ENCODE peak calls at places on chromosome 13, in seven cellular contexts. L is RWPE2; N is ACHN; D is NCI-H460; K is stimulated activated CD8-positive, alpha-beta memory T cell treated with anti-CD3 and anti-CD28 coated beads, Interleukin-15, amount 100 ng/mL, for 24 hours; Z is hippocampal formation; X is CD4-positive, alpha-beta memory T cell. V is an unnamed sample.

GRCh38 chr13:44523176-44524017 is 52.7 kb downstream of the TSC22D1 start:
- DNase-seq in L (no peak), N (peak), X (no peak), D (peak), K (no peak), Z (no peak), V (peak)

GRCh38 chr13:93249259-93249917 is 22.8 kb downstream of the GPC6 start:
- DNase-seq in N (peak), D (no peak), Z (no peak), K (no peak), X (no peak), L (peak), V (peak)

GRCh38 chr13:95605426-95606125 is 38.9 kb downstream of the DZIP1 start:
- DNase-seq in K (no peak), N (no peak), L (no peak), Z (no peak), X (no peak), D (no peak), V (peak)

GRCh38 chr13:27481766-27482165 is 31.4 kb upstream of the MTIF3 start:
- DNase-seq in N (peak), Z (no peak), D (peak), L (no peak), K (no peak), X (no peak), V (peak)

GRCh38 chr13:110886475-110887241 is 28.2 kb downstream of the ANKRD10 start:
- DNase-seq in N (no peak), X (no peak), D (no peak), K (no peak), L (no peak), Z (no peak), V (no peak)

GRCh38 chr13:50016421-50016820 is 1.2 kb downstream of the KCNRG start:
- DNase-seq in L (no peak), K (no peak), X (no peak), N (no peak), Z (no peak), D (no peak), V (no peak)

GRCh38 chr13:19680751-19681150 is 47.3 kb downstream of the MPHOSPH8 start:
- DNase-seq in K (no peak), L (no peak), Z (no peak), X (no peak), D (no peak), N (no peak), V (no peak)

GRCh38 chr13:28611654-28612131 is 47.2 kb upstream of the POMP start:
- DNase-seq in X (peak), N (no peak), K (no peak), D (no peak), L (no peak), Z (no peak), V (no peak)

GRCh38 chr13:74000906-74001305 is 133.3 kb downstream of the KLF12 start:
- DNase-seq in Z (no peak), K (no peak), X (no peak), N (no peak), L (no peak), D (no peak), V (no peak)

GRCh38 chr13:32650705-32651311 is 64.6 kb downstream of the PDS5B start:
- DNase-seq in X (peak), N (peak), Z (peak), D (peak), K (no peak), L (no peak), V (peak)

GRCh38 chr13:33445024-33445423 is 159.5 kb upstream of the STARD13 start:
- DNase-seq in N (no peak), L (no peak), X (no peak), D (no peak), Z (no peak), K (no peak), V (no peak)

GRCh38 chr13:66849706-66850105 is 380.4 kb downstream of the PCDH9 start:
- DNase-seq in D (no peak), N (no peak), X (no peak), Z (no peak), L (no peak), K (no peak), V (no peak)

GRCh38 chr13:78102121-78102677 is 183.6 kb upstream of the EDNRB start:
- DNase-seq in D (peak), Z (no peak), X (no peak), L (no peak), K (no peak), N (no peak), V (peak)

GRCh38 chr13:47211106-47211505 is 314.3 kb upstream of the HTR2A start:
- DNase-seq in X (no peak), Z (no peak), L (no peak), D (no peak), N (no peak), K (no peak), V (peak)

V was measured in mammary epithelial cell.